ENCODE peak calls at places on chromosomes 3 and 15, in eight cellular contexts. One of them, this sample, is unnamed.

GRCh38 chr3:78846688-78847087 is 921.1 kb downstream of the ROBO1 start:
- DNase-seq in A549: no peak
- DNase-seq in Panc1: no peak
- DNase-seq in HCT116: no peak
- DNase-seq in K562: no peak
- DNase-seq in HepG2: no peak
- DNase-seq in GM23338: no peak
- DNase-seq in SK-N-SH: no peak
- DNase-seq in this sample: no peak

GRCh38 chr15:76150971-76151598 is 91.3 kb downstream of the TMEM266 start:
- DNase-seq in K562: peak
- DNase-seq in HepG2: peak
- DNase-seq in Panc1: peak
- DNase-seq in HCT116: peak
- DNase-seq in A549: peak
- DNase-seq in GM23338: peak
- DNase-seq in SK-N-SH: peak
- DNase-seq in this sample: peak

GRCh38 chr15:48974865-48975264 is 11.1 kb upstream of the SHC4 start:
- DNase-seq in A549: peak
- DNase-seq in K562: peak
- DNase-seq in SK-N-SH: peak
- DNase-seq in HepG2: no peak
- DNase-seq in HCT116: peak
- DNase-seq in GM23338: peak
- DNase-seq in Panc1: no peak
- DNase-seq in this sample: no peak

GRCh38 chr15:89652131-89652530 is 3.1 kb downstream of the KIF7 start:
- DNase-seq in HepG2: no peak
- DNase-seq in HCT116: no peak
- DNase-seq in K562: no peak
- DNase-seq in GM23338: no peak
- DNase-seq in A549: no peak
- DNase-seq in SK-N-SH: no peak
- DNase-seq in Panc1: no peak
- DNase-seq in this sample: no peak

GRCh38 chr15:85837011-85837433 is 42.3 kb upstream of the KLHL25 start:
- DNase-seq in GM23338: no peak
- DNase-seq in SK-N-SH: no peak
- DNase-seq in HepG2: peak
- DNase-seq in K562: no peak
- DNase-seq in HCT116: no peak
- DNase-seq in A549: peak
- DNase-seq in Panc1: peak
- DNase-seq in this sample: no peak

GRCh38 chr3:174951023-174951422 is 91.9 kb downstream of the NAALADL2 start:
- DNase-seq in GM23338: no peak
- DNase-seq in Panc1: no peak
- DNase-seq in SK-N-SH: no peak
- DNase-seq in HepG2: no peak
- DNase-seq in A549: no peak
- DNase-seq in K562: no peak
- DNase-seq in HCT116: peak
- DNase-seq in this sample: no peak

GRCh38 chr3:112074616-112075497 is 11.3 kb upstream of the C3orf52 start:
- DNase-seq in GM23338: no peak
- DNase-seq in SK-N-SH: no peak
- DNase-seq in HCT116: peak
- DNase-seq in A549: peak
- DNase-seq in K562: no peak
- DNase-seq in Panc1: no peak
- DNase-seq in HepG2: peak
- DNase-seq in this sample: no peak

GRCh38 chr3:38131621-38132369 is 5.1 kb downstream of the ACAA1 start:
- DNase-seq in HCT116: no peak
- DNase-seq in GM23338: peak
- DNase-seq in Panc1: no peak
- DNase-seq in A549: peak
- DNase-seq in SK-N-SH: peak
- DNase-seq in HepG2: no peak
- DNase-seq in K562: peak
- DNase-seq in this sample: no peak

GRCh38 chr3:38588276-38588971 is 61.1 kb downstream of the SCN5A start:
- DNase-seq in HCT116: no peak
- DNase-seq in A549: no peak
- DNase-seq in K562: no peak
- DNase-seq in Panc1: no peak
- DNase-seq in GM23338: no peak
- DNase-seq in HepG2: no peak
- DNase-seq in SK-N-SH: no peak
- DNase-seq in this sample: no peak

GRCh38 chr3:166752214-166752613 is 627.9 kb downstream of the ZBBX start:
- DNase-seq in Panc1: no peak
- DNase-seq in A549: no peak
- DNase-seq in K562: no peak
- DNase-seq in GM23338: no peak
- DNase-seq in HepG2: no peak
- DNase-seq in SK-N-SH: no peak
- DNase-seq in HCT116: no peak
- DNase-seq in this sample: no peak
- TF ChIP-seq REST in Panc1: no peak
- TF ChIP-seq REST in A549: no peak
- TF ChIP-seq REST in K562: no peak
- TF ChIP-seq REST in GM23338: no peak
- TF ChIP-seq REST in HepG2: no peak
- TF ChIP-seq REST in SK-N-SH: no peak
- TF ChIP-seq REST in HCT116: no peak
- TF ChIP-seq REST in this sample: no peak

GRCh38 chr3:19526071-19526470 is 377.8 kb downstream of the KCNH8 start:
- DNase-seq in GM23338: no peak
- DNase-seq in HCT116: no peak
- DNase-seq in A549: no peak
- DNase-seq in HepG2: no peak
- DNase-seq in K562: no peak
- DNase-seq in SK-N-SH: no peak
- DNase-seq in Panc1: no peak
- DNase-seq in this sample: no peak

DNA sequence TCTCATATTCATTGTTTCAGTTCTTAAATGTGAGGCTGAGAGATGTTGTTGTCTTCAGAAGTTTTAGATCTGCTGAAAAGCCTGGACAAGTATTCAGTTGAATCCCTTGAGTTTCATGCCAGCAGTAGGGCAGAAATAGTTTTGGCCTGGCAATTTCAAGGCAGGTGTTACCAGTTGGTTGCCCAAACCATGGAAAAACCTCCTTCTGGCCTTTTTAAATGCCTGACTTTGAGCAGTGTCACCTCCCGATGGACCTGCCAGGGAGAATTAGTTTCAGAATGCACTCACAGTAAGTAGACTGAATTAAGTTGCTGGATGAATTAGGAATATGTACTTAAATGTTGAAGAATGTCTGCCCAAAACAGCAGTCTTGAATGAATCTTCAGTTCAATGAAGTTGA is 383.1 kb downstream of the KCNH8 start:
- DNase-seq in K562: no peak
- DNase-seq in GM23338: no peak
- DNase-seq in Panc1: no peak
- DNase-seq in A549: no peak
- DNase-seq in HepG2: no peak
- DNase-seq in HCT116: no peak
- DNase-seq in SK-N-SH: no peak
- DNase-seq in this sample: no peak
- TF ChIP-seq REST in K562: no peak
- TF ChIP-seq REST in GM23338: no peak
- TF ChIP-seq REST in Panc1: no peak
- TF ChIP-seq REST in A549: no peak
- TF ChIP-seq REST in HepG2: no peak
- TF ChIP-seq REST in HCT116: no peak
- TF ChIP-seq REST in SK-N-SH: no peak
- TF ChIP-seq REST in this sample: no peak

GRCh38 chr3:33231755-33232465 is 13.3 kb upstream of the SUSD5 start:
- DNase-seq in HCT116: no peak
- DNase-seq in HepG2: no peak
- DNase-seq in GM23338: peak
- DNase-seq in Panc1: no peak
- DNase-seq in K562: no peak
- DNase-seq in A549: no peak
- DNase-seq in SK-N-SH: no peak
- DNase-seq in this sample: no peak
- TF ChIP-seq REST in HCT116: no peak
- TF ChIP-seq REST in HepG2: no peak
- TF ChIP-seq REST in GM23338: no peak
- TF ChIP-seq REST in Panc1: no peak
- TF ChIP-seq REST in K562: no peak
- TF ChIP-seq REST in A549: no peak
- TF ChIP-seq REST in SK-N-SH: no peak
- TF ChIP-seq REST in this sample: no peak

DNA sequence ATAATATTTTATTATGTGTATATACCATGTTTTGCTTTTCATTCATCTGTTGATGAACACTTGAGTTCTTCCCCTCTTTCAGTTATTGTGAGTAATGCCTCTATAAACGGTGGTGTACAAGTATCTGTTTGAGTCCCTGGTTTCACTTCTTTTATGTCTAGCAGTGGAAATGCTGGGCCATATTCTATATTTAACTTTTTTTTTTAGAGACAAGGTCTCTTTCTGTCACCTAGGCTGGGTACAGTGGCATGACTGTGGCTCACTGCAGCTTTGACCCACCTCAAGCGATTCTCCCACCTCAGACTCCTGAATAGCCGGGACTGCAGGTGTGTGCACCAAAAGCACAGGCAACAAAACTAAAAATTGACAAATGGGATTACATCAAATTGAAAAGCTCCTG is 19.9 kb downstream of the GOLM2 start:
- DNase-seq in A549: no peak
- DNase-seq in K562: no peak
- DNase-seq in GM23338: no peak
- DNase-seq in SK-N-SH: no peak
- DNase-seq in HCT116: no peak
- DNase-seq in Panc1: no peak
- DNase-seq in HepG2: no peak
- DNase-seq in this sample: peak
- TF ChIP-seq REST in A549: no peak
- TF ChIP-seq REST in K562: no peak
- TF ChIP-seq REST in GM23338: no peak
- TF ChIP-seq REST in SK-N-SH: no peak
- TF ChIP-seq REST in HCT116: no peak
- TF ChIP-seq REST in Panc1: no peak
- TF ChIP-seq REST in HepG2: no peak
- TF ChIP-seq REST in this sample: no peak

GRCh38 chr15:40981186-40981585 is 27.9 kb downstream of the CHAC1 start:
- DNase-seq in HCT116: no peak
- DNase-seq in A549: no peak
- DNase-seq in Panc1: no peak
- DNase-seq in K562: no peak
- DNase-seq in GM23338: no peak
- DNase-seq in SK-N-SH: no peak
- DNase-seq in HepG2: no peak
- DNase-seq in this sample: no peak
- TF ChIP-seq REST in HCT116: no peak
- TF ChIP-seq REST in A549: no peak
- TF ChIP-seq REST in Panc1: no peak
- TF ChIP-seq REST in K562: no peak
- TF ChIP-seq REST in GM23338: no peak
- TF ChIP-seq REST in SK-N-SH: no peak
- TF ChIP-seq REST in HepG2: no peak
- TF ChIP-seq REST in this sample: no peak